ENCODE peak calls at places on chromosomes 12 and 14, in five cellular contexts. N, F, H, B and E are unnamed samples.

GRCh38 chr14:94001501-94002396 is 4.6 kb downstream of the CCDC197 start:
- DNase-seq in N (peak; percentile 49), F (no peak), H (peak; percentile 65), B (peak; percentile 37), E (peak; percentile 89)

GRCh38 chr14:99122521-99123125 is 149.4 kb downstream of the BCL11B start:
- DNase-seq in B (no peak), F (no peak), N (no peak), H (no peak), E (no peak)

GRCh38 chr12:28114488-28114887 is 75.8 kb upstream of the CCDC91 start:
- DNase-seq in F (no peak), N (no peak), H (no peak), B (no peak), E (no peak)

GRCh38 chr14:30234966-30235365 is 307.3 kb upstream of the PRKD1 start:
- DNase-seq in H (no peak), B (no peak), F (no peak), N (no peak), E (no peak)

GRCh38 chr14:105092124-105092911 is 27.1 kb upstream of the GPR132 start:
- DNase-seq in B (no peak), N (no peak), F (no peak), H (no peak), E (peak; percentile 78)

GRCh38 chr14:102560436-102561261 is 31.8 kb upstream of the RCOR1 start:
- DNase-seq in H (no peak), F (peak; percentile 28), N (no peak), B (no peak), E (no peak)

GRCh38 chr12:127399451-127399850 is 867.5 kb upstream of the TMEM132C start:
- DNase-seq in N (no peak), H (no peak), B (no peak), F (no peak), E (no peak)

GRCh38 chr12:53674977-53675700 is 744 bp downstream of the ATP5MC2 start:
- DNase-seq in B (no peak), F (no peak), H (no peak), N (peak; percentile 21), E (no peak)

GRCh38 chr14:68195126-68195525 is 375.5 kb downstream of the RAD51B start:
- DNase-seq in H (no peak), N (no peak), F (no peak), B (no peak), E (no peak)

GRCh38 chr12:85155791-85156190 is 119.6 kb downstream of the LRRIQ1 start:
- DNase-seq in N (peak; percentile 67), B (no peak), H (peak; percentile 20), F (no peak), E (peak; percentile 4)

GRCh38 chr12:55974308-55974724 is 438 bp downstream of the RAB5B start:
- DNase-seq in B (no peak), F (peak; percentile 50), N (peak; percentile 47), H (peak; percentile 46), E (no peak)

GRCh38 chr14:92462568-92462967 is 51.0 kb upstream of the RIN3 start:
- DNase-seq in F (no peak), N (no peak), B (no peak), H (no peak), E (no peak)

GRCh38 chr12:21476949-21477348 is 24.5 kb downstream of the RECQL start:
- DNase-seq in N (peak; percentile 48), F (no peak), B (no peak), H (peak; percentile 75), E (no peak)

GRCh38 chr12:6667559-6668210 is 4.8 kb upstream of the ING4 start:
- DNase-seq in H (no peak), N (no peak), B (no peak), F (no peak), E (no peak)

GRCh38 chr14:22549981-22550670 is 38.9 kb downstream of the DAD1 start:
- DNase-seq in F (no peak), H (peak; percentile 74), N (peak; percentile 52), B (no peak), E (no peak)

GRCh38 chr14:71011479-71011878 is 104.2 kb downstream of the PCNX1 start:
- DNase-seq in B (no peak), F (no peak), N (peak; percentile 20), H (no peak), E (no peak)

GRCh38 chr12:111886662-111887545 is 44.9 kb downstream of the MAPKAPK5 start:
- DNase-seq in B (no peak), F (no peak), H (no peak), N (no peak), E (no peak)

GRCh38 chr12:110330544-110330943 is 49.5 kb downstream of the ATP2A2 start:
- DNase-seq in H (peak; percentile 29), B (no peak), N (no peak), F (peak; percentile 79), E (no peak)

GRCh38 chr12:132152411-132152821 is 8.2 kb downstream of the NOC4L start:
- DNase-seq in H (no peak), B (peak; percentile 7), N (no peak), F (no peak), E (no peak)

GRCh38 chr14:94517641-94518257 is 8.5 kb upstream of the SERPINA12 start:
- DNase-seq in B (no peak), F (no peak), N (no peak), H (peak; percentile 1), E (no peak)

GRCh38 chr14:99318091-99318958 is 46.3 kb upstream of the BCL11B start:
- DNase-seq in B (no peak), F (no peak), H (no peak), N (no peak), E (no peak)

GRCh38 chr14:73717998-73718741 is 4.0 kb upstream of the PNMA1 start:
- DNase-seq in N (no peak), H (peak; percentile 61), F (no peak), B (no peak), E (no peak)

GRCh38 chr12:12379831-12380730 is 23.2 kb downstream of the BORCS5 start:
- DNase-seq in B (no peak), F (no peak), H (no peak), N (no peak), E (no peak)

GRCh38 chr14:86462193-86462592 is 932.2 kb downstream of the FLRT2 start:
- DNase-seq in H (peak; percentile 8), B (no peak), N (no peak), F (no peak), E (no peak)

GRCh38 chr14:26403760-26404159 is 194.1 kb downstream of the NOVA1 start:
- DNase-seq in F (no peak), B (no peak), H (no peak), N (no peak), E (no peak)

GRCh38 chr14:20501346-20501745 is 4.0 kb upstream of the RNASE10 start:
- DNase-seq in H (peak; percentile 33), B (no peak), N (peak; percentile 45), F (no peak), E (no peak)

GRCh38 chr12:44812062-44812461 is 64.1 kb downstream of the NELL2 start:
- DNase-seq in N (no peak), B (no peak), H (no peak), F (no peak), E (no peak)

GRCh38 chr12:12511021-12511783 is 51.5 kb downstream of the DUSP16 start:
- DNase-seq in N (no peak), B (no peak), F (no peak), H (no peak), E (no peak)

GRCh38 chr12:118645219-118645618 is 268.9 kb downstream of the SUDS3 start:
- DNase-seq in B (peak; percentile 21), H (no peak), N (no peak), F (no peak), E (no peak)

GRCh38 chr14:85572845-85573244 is 42.9 kb downstream of the FLRT2 start:
- DNase-seq in F (no peak), N (peak; percentile 70), B (no peak), H (peak; percentile 79), E (no peak)

GRCh38 chr12:94879542-94879941 is 124.0 kb downstream of the NDUFA12 start:
- DNase-seq in N (no peak), F (no peak), H (no peak), B (no peak), E (no peak)

GRCh38 chr12:115956674-115957073 is 320.8 kb downstream of the MED13L start:
- DNase-seq in F (no peak), N (no peak), B (no peak), H (no peak), E (no peak)